ENCODE peak calls at places on chromosomes 2 and 18, in five cellular contexts. One of them, this sample, is unnamed.

GRCh38 chr2:120625865-120626560 is 109.7 kb upstream of the GLI2 start:
- DNase-seq in NCI-H226: no peak
- DNase-seq in colonic mucosa: no peak
- DNase-seq in PC-3: peak; percentile 88
- DNase-seq in foreskin keratinocyte: no peak
- DNase-seq in this sample: peak; percentile 39

GRCh38 chr2:153196378-153197058 is 282.0 kb downstream of the RPRM start:
- DNase-seq in PC-3: no peak
- DNase-seq in foreskin keratinocyte: no peak
- DNase-seq in colonic mucosa: no peak
- DNase-seq in NCI-H226: no peak
- DNase-seq in this sample: no peak

GRCh38 chr2:1162768-1163584 is 212.3 kb downstream of the SNTG2 start:
- DNase-seq in colonic mucosa: no peak
- DNase-seq in PC-3: peak; percentile 2
- DNase-seq in NCI-H226: no peak
- DNase-seq in foreskin keratinocyte: no peak
- DNase-seq in this sample: no peak

GRCh38 chr2:159034728-159035127 is 66.3 kb downstream of the TANC1 start:
- DNase-seq in foreskin keratinocyte: no peak
- DNase-seq in PC-3: no peak
- DNase-seq in colonic mucosa: no peak
- DNase-seq in NCI-H226: no peak
- DNase-seq in this sample: no peak

GRCh38 chr18:23226386-23226785 is 91.1 kb downstream of the CABLES1 start:
- DNase-seq in foreskin keratinocyte: peak; percentile 50
- DNase-seq in NCI-H226: peak; percentile 65
- DNase-seq in colonic mucosa: no peak
- DNase-seq in PC-3: no peak
- DNase-seq in this sample: peak; percentile 5

GRCh38 chr2:135052997-135053474 is 944 bp downstream of the RAB3GAP1 start:
- DNase-seq in PC-3: no peak
- DNase-seq in colonic mucosa: no peak
- DNase-seq in NCI-H226: no peak
- DNase-seq in foreskin keratinocyte: peak; percentile 25
- DNase-seq in this sample: no peak

GRCh38 chr2:196131384-196131861 is 40.0 kb downstream of the STK17B start:
- DNase-seq in foreskin keratinocyte: peak; percentile 11
- DNase-seq in colonic mucosa: peak; percentile 41
- DNase-seq in PC-3: peak; percentile 71
- DNase-seq in NCI-H226: no peak
- DNase-seq in this sample: no peak

GRCh38 chr18:13657974-13658373 is 68.4 kb downstream of the FAM210A start:
- DNase-seq in colonic mucosa: no peak
- DNase-seq in NCI-H226: no peak
- DNase-seq in PC-3: no peak
- DNase-seq in foreskin keratinocyte: no peak
- DNase-seq in this sample: no peak

GRCh38 chr18:76459687-76460350 is 35.2 kb downstream of the ZNF516 start:
- DNase-seq in PC-3: peak; percentile 93
- DNase-seq in NCI-H226: peak; percentile 96
- DNase-seq in foreskin keratinocyte: peak; percentile 100
- DNase-seq in colonic mucosa: no peak
- DNase-seq in this sample: no peak

GRCh38 chr2:31231571-31232287 is 2.2 kb upstream of the EHD3 start:
- DNase-seq in foreskin keratinocyte: no peak
- DNase-seq in colonic mucosa: peak; percentile 3
- DNase-seq in PC-3: no peak
- DNase-seq in NCI-H226: no peak
- DNase-seq in this sample: no peak

GRCh38 chr18:54945726-54946125 is 13.5 kb downstream of the CCDC68 start:
- DNase-seq in colonic mucosa: no peak
- DNase-seq in NCI-H226: no peak
- DNase-seq in PC-3: no peak
- DNase-seq in foreskin keratinocyte: no peak
- DNase-seq in this sample: no peak

GRCh38 chr2:144086965-144087364 is 433.0 kb downstream of the ZEB2 start:
- DNase-seq in NCI-H226: no peak
- DNase-seq in colonic mucosa: no peak
- DNase-seq in PC-3: peak; percentile 68
- DNase-seq in foreskin keratinocyte: peak; percentile 39
- DNase-seq in this sample: no peak

GRCh38 chr2:221601376-221601775 is 29.3 kb upstream of the EPHA4 start:
- DNase-seq in NCI-H226: no peak
- DNase-seq in colonic mucosa: no peak
- DNase-seq in foreskin keratinocyte: no peak
- DNase-seq in PC-3: no peak
- DNase-seq in this sample: no peak

GRCh38 chr18:43271593-43272432 is 5.5 kb downstream of the SYT4 start:
- DNase-seq in NCI-H226: peak; percentile 3
- DNase-seq in colonic mucosa: peak; percentile 23
- DNase-seq in PC-3: peak; percentile 60
- DNase-seq in foreskin keratinocyte: peak; percentile 15
- DNase-seq in this sample: no peak

GRCh38 chr2:15638720-15639119 is 47.1 kb downstream of the DDX1 start:
- DNase-seq in foreskin keratinocyte: peak; percentile 77
- DNase-seq in NCI-H226: peak; percentile 54
- DNase-seq in colonic mucosa: no peak
- DNase-seq in PC-3: no peak
- DNase-seq in this sample: no peak

GRCh38 chr2:85719609-85720240 is 25.6 kb downstream of the GNLY start:
- DNase-seq in foreskin keratinocyte: no peak
- DNase-seq in PC-3: no peak
- DNase-seq in colonic mucosa: no peak
- DNase-seq in NCI-H226: no peak
- DNase-seq in this sample: no peak

GRCh38 chr2:231605607-231606091 is 13.0 kb downstream of the TEX44 start:
- DNase-seq in foreskin keratinocyte: no peak
- DNase-seq in PC-3: no peak
- DNase-seq in NCI-H226: no peak
- DNase-seq in colonic mucosa: peak; percentile 29
- DNase-seq in this sample: peak; percentile 60

GRCh38 chr2:16774980-16775963 is 109.6 kb upstream of the CYRIA start:
- DNase-seq in PC-3: no peak
- DNase-seq in NCI-H226: peak; percentile 7
- DNase-seq in colonic mucosa: no peak
- DNase-seq in foreskin keratinocyte: peak; percentile 23
- DNase-seq in this sample: peak; percentile 57

GRCh38 chr2:545228-545627 is 132.0 kb downstream of the TMEM18 start:
- DNase-seq in PC-3: no peak
- DNase-seq in colonic mucosa: no peak
- DNase-seq in NCI-H226: no peak
- DNase-seq in foreskin keratinocyte: no peak
- DNase-seq in this sample: no peak

GRCh38 chr2:96528680-96529375 is 7.7 kb upstream of the ARID5A start:
- DNase-seq in NCI-H226: no peak
- DNase-seq in foreskin keratinocyte: no peak
- DNase-seq in PC-3: no peak
- DNase-seq in colonic mucosa: no peak
- DNase-seq in this sample: no peak

GRCh38 chr18:36381075-36381474 is 83.6 kb downstream of the FHOD3 start:
- DNase-seq in NCI-H226: no peak
- DNase-seq in foreskin keratinocyte: no peak
- DNase-seq in colonic mucosa: no peak
- DNase-seq in PC-3: no peak
- DNase-seq in this sample: no peak

GRCh38 chr2:231321556-231322334 is 73.8 kb upstream of the B3GNT7 start:
- DNase-seq in PC-3: no peak
- DNase-seq in foreskin keratinocyte: no peak
- DNase-seq in colonic mucosa: no peak
- DNase-seq in NCI-H226: no peak
- DNase-seq in this sample: no peak

GRCh38 chr2:157307021-157307420 is 18.6 kb downstream of the ERMN start:
- DNase-seq in PC-3: peak; percentile 12
- DNase-seq in foreskin keratinocyte: no peak
- DNase-seq in colonic mucosa: no peak
- DNase-seq in NCI-H226: no peak
- DNase-seq in this sample: no peak

GRCh38 chr18:63953811-63954210 is 4.7 kb downstream of the HMSD start:
- DNase-seq in foreskin keratinocyte: no peak
- DNase-seq in NCI-H226: no peak
- DNase-seq in PC-3: no peak
- DNase-seq in colonic mucosa: no peak
- DNase-seq in this sample: no peak

GRCh38 chr18:68484241-68484640 is 230.7 kb downstream of the TMX3 start:
- DNase-seq in foreskin keratinocyte: no peak
- DNase-seq in NCI-H226: peak; percentile 12
- DNase-seq in colonic mucosa: no peak
- DNase-seq in PC-3: peak; percentile 63
- DNase-seq in this sample: no peak

GRCh38 chr2:126041648-126042047 is 614.3 kb upstream of the GYPC start:
- DNase-seq in colonic mucosa: no peak
- DNase-seq in PC-3: no peak
- DNase-seq in NCI-H226: no peak
- DNase-seq in foreskin keratinocyte: no peak
- DNase-seq in this sample: no peak

GRCh38 chr2:144605232-144605631 is 85.3 kb upstream of the ZEB2 start:
- DNase-seq in PC-3: no peak
- DNase-seq in colonic mucosa: no peak
- DNase-seq in NCI-H226: no peak
- DNase-seq in foreskin keratinocyte: no peak
- DNase-seq in this sample: no peak

GRCh38 chr2:239158641-239159475 is 242.0 kb downstream of the HDAC4 start:
- DNase-seq in NCI-H226: no peak
- DNase-seq in foreskin keratinocyte: no peak
- DNase-seq in colonic mucosa: no peak
- DNase-seq in PC-3: no peak
- DNase-seq in this sample: no peak

This sample was measured in posterior cingulate gyrus.